ENCODE peak calls at places on chromosome X, in four cellular contexts. One of them, this sample, is unnamed.

GRCh38 chrX:134975516-134975915 is 15.3 kb upstream of the SMIM10 start:
- DNase-seq in endodermal cell: no peak
- DNase-seq in PC-9: no peak
- DNase-seq in neural progenitor cell: no peak
- DNase-seq in this sample: no peak

GRCh38 chrX:17032351-17032750 is 85.9 kb downstream of the REPS2 start:
- DNase-seq in neural progenitor cell: no peak
- DNase-seq in endodermal cell: no peak
- DNase-seq in PC-9: peak
- DNase-seq in this sample: no peak

GRCh38 chrX:125295337-125295736 is 24.3 kb upstream of the TEX13C start:
- DNase-seq in endodermal cell: no peak
- DNase-seq in neural progenitor cell: no peak
- DNase-seq in PC-9: no peak
- DNase-seq in this sample: no peak

GRCh38 chrX:119155416-119156035 is 27.9 kb upstream of the KIAA1210 start:
- DNase-seq in neural progenitor cell: no peak
- DNase-seq in endodermal cell: no peak
- DNase-seq in PC-9: peak
- DNase-seq in this sample: no peak

GRCh38 chrX:112614640-112615039 is 65.1 kb downstream of the LHFPL1 start:
- DNase-seq in endodermal cell: peak
- DNase-seq in neural progenitor cell: peak
- DNase-seq in PC-9: no peak
- DNase-seq in this sample: no peak

GRCh38 chrX:135435139-135435922 is 13.6 kb downstream of the SMIM10L2A start:
- DNase-seq in neural progenitor cell: no peak
- DNase-seq in endodermal cell: no peak
- DNase-seq in PC-9: no peak
- DNase-seq in this sample: no peak

GRCh38 chrX:81528041-81528440 is 326.1 kb downstream of the SH3BGRL start:
- DNase-seq in endodermal cell: no peak
- DNase-seq in neural progenitor cell: no peak
- DNase-seq in PC-9: no peak
- DNase-seq in this sample: no peak

GRCh38 chrX:6574762-6575161 is 39.8 kb upstream of the VCX3A start:
- DNase-seq in endodermal cell: peak
- DNase-seq in neural progenitor cell: peak
- DNase-seq in PC-9: no peak
- DNase-seq in this sample: no peak

GRCh38 chrX:24294619-24295018 is 19.2 kb downstream of the SUPT20HL2 start:
- DNase-seq in PC-9: no peak
- DNase-seq in endodermal cell: peak
- DNase-seq in neural progenitor cell: peak
- DNase-seq in this sample: no peak

GRCh38 chrX:5708209-5708608 is 520.5 kb downstream of the NLGN4X start:
- DNase-seq in neural progenitor cell: no peak
- DNase-seq in PC-9: no peak
- DNase-seq in endodermal cell: no peak
- DNase-seq in this sample: no peak

GRCh38 chrX:1555370-1555769 is 18.4 kb upstream of the P2RY8 start:
- DNase-seq in endodermal cell: no peak
- DNase-seq in neural progenitor cell: no peak
- DNase-seq in PC-9: no peak
- DNase-seq in this sample: no peak
- H3K27ac ChIP-seq in endodermal cell: no peak
- H3K27ac ChIP-seq in neural progenitor cell: no peak
- H3K27ac ChIP-seq in PC-9: no peak
- H3K27ac ChIP-seq in this sample: no peak

GRCh38 chrX:1394731-1395501 is 3.0 kb upstream of the SLC25A6 start:
- DNase-seq in neural progenitor cell: no peak
- DNase-seq in PC-9: no peak
- DNase-seq in endodermal cell: peak
- DNase-seq in this sample: no peak
- H3K27ac ChIP-seq in neural progenitor cell: peak
- H3K27ac ChIP-seq in PC-9: no peak
- H3K27ac ChIP-seq in endodermal cell: no peak
- H3K27ac ChIP-seq in this sample: no peak

GRCh38 chrX:95367286-95367685 is 1317.4 kb upstream of the DIAPH2 start:
- DNase-seq in endodermal cell: no peak
- DNase-seq in neural progenitor cell: no peak
- DNase-seq in PC-9: no peak
- DNase-seq in this sample: no peak
- H3K27ac ChIP-seq in endodermal cell: no peak
- H3K27ac ChIP-seq in neural progenitor cell: no peak
- H3K27ac ChIP-seq in PC-9: no peak
- H3K27ac ChIP-seq in this sample: no peak

GRCh38 chrX:41759817-41760216 is 35.8 kb downstream of the GPR82 start:
- DNase-seq in PC-9: no peak
- DNase-seq in endodermal cell: no peak
- DNase-seq in neural progenitor cell: peak
- DNase-seq in this sample: no peak

GRCh38 chrX:41758391-41758790 is 34.4 kb downstream of the GPR82 start:
- DNase-seq in PC-9: no peak
- DNase-seq in neural progenitor cell: no peak
- DNase-seq in endodermal cell: no peak
- DNase-seq in this sample: no peak

GRCh38 chrX:41761702-41762101 is 37.7 kb downstream of the GPR82 start:
- DNase-seq in endodermal cell: no peak
- DNase-seq in PC-9: no peak
- DNase-seq in neural progenitor cell: no peak
- DNase-seq in this sample: no peak

GRCh38 chrX:41761169-41761568 is 37.2 kb downstream of the GPR82 start:
- DNase-seq in neural progenitor cell: no peak
- DNase-seq in PC-9: no peak
- DNase-seq in endodermal cell: no peak
- DNase-seq in this sample: no peak
- H3K27ac ChIP-seq in neural progenitor cell: no peak
- H3K27ac ChIP-seq in PC-9: no peak
- H3K27ac ChIP-seq in endodermal cell: no peak
- H3K27ac ChIP-seq in this sample: no peak

GRCh38 chrX:87516716-87517115 is 886 bp upstream of the KLHL4 start:
- DNase-seq in neural progenitor cell: no peak
- DNase-seq in endodermal cell: no peak
- DNase-seq in PC-9: no peak
- DNase-seq in this sample: peak

GRCh38 chrX:87517571-87518141 is at the start of gene KLHL4:
- DNase-seq in PC-9: no peak
- DNase-seq in neural progenitor cell: peak
- DNase-seq in endodermal cell: peak
- DNase-seq in this sample: peak

GRCh38 chrX:87518504-87518903 is 902 bp downstream of the KLHL4 start:
- DNase-seq in PC-9: no peak
- DNase-seq in endodermal cell: no peak
- DNase-seq in neural progenitor cell: no peak
- DNase-seq in this sample: no peak
- H3K27ac ChIP-seq in PC-9: no peak
- H3K27ac ChIP-seq in endodermal cell: peak
- H3K27ac ChIP-seq in neural progenitor cell: no peak
- H3K27ac ChIP-seq in this sample: no peak

GRCh38 chrX:155070663-155070974 is 317 bp downstream of the CMC4 start:
- DNase-seq in PC-9: no peak
- DNase-seq in endodermal cell: no peak
- DNase-seq in neural progenitor cell: no peak
- DNase-seq in this sample: no peak
- H3K27ac ChIP-seq in PC-9: peak
- H3K27ac ChIP-seq in endodermal cell: no peak
- H3K27ac ChIP-seq in neural progenitor cell: peak
- H3K27ac ChIP-seq in this sample: peak

GRCh38 chrX:30973784-30974427 is 84.9 kb upstream of the TAB3 start:
- DNase-seq in endodermal cell: peak
- DNase-seq in PC-9: no peak
- DNase-seq in neural progenitor cell: peak
- DNase-seq in this sample: no peak
- H3K27ac ChIP-seq in endodermal cell: no peak
- H3K27ac ChIP-seq in PC-9: no peak
- H3K27ac ChIP-seq in neural progenitor cell: no peak
- H3K27ac ChIP-seq in this sample: no peak

DNA sequence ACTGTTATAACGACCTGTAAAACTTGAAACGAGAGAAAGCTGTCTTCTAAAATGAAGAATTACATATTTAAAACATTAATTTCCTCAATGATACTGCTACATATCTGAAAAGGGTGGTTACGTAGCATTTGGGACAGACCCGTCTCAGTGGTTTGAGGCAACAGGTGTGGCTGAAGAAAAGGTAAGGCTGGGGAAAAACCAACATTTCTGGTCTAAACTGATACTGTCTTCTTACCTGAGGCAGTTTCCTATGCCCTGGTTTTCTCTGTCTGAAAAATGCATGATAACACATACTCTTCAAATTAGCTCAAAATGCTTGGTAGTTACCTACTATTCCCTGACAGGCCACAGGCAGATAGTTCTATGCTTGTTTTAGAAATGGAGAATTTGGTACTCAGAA is 30.4 kb downstream of the PLS3 start:
- DNase-seq in endodermal cell: no peak
- DNase-seq in PC-9: no peak
- DNase-seq in neural progenitor cell: no peak
- DNase-seq in this sample: no peak
- H3K27ac ChIP-seq in endodermal cell: no peak
- H3K27ac ChIP-seq in PC-9: peak
- H3K27ac ChIP-seq in neural progenitor cell: no peak
- H3K27ac ChIP-seq in this sample: peak